ENCODE peak calls at places on chromosomes 6 and 20, in eight cellular contexts. Y, O, W, S, R, M, C and X are unnamed samples. For H3K36me3 and H3K9me3, the result is how much of the 10 kb centered on the place peaks cover.

GRCh38 chr6:147522597-147522996 is 14.1 kb downstream of the SAMD5 start:
- DNase-seq in O (no peak), S (no peak), W (no peak), R (no peak), C (no peak), M (no peak), Y (no peak), X (no peak)

GRCh38 chr6:106513813-106514212 is 115.5 kb downstream of the RTN4IP1 start:
- DNase-seq in M (no peak), W (no peak), Y (no peak), C (no peak), O (peak), R (no peak), S (peak), X (no peak)

GRCh38 chr20:62776692-62777527 is 19.4 kb upstream of the MRGBP start:
- DNase-seq in S (peak), C (no peak), Y (no peak), W (peak), R (peak), O (no peak), M (no peak), X (no peak)

GRCh38 chr6:168905451-168906090 is 348.1 kb downstream of the THBS2 start:
- DNase-seq in C (no peak), M (no peak), W (peak), O (peak), S (no peak), R (no peak), Y (no peak), X (no peak)

GRCh38 chr6:16064687-16065086 is 64.2 kb upstream of the MYLIP start:
- DNase-seq in Y (no peak), M (no peak), W (no peak), S (no peak), R (no peak), C (no peak), O (no peak), X (no peak)

GRCh38 chr6:29943053-29943966 is 978 bp downstream of the HLA-A start:
- DNase-seq in M (no peak), S (no peak), R (no peak), W (no peak), C (no peak), Y (no peak), O (peak), X (no peak)

GRCh38 chr20:60658661-60659060 is 593.4 kb upstream of the CDH4 start:
- DNase-seq in Y (no peak), R (no peak), C (no peak), O (no peak), S (no peak), M (no peak), W (no peak), X (no peak)

GRCh38 chr6:107744927-107745326 is 79.2 kb downstream of the SCML4 start:
- DNase-seq in Y (no peak), M (no peak), S (no peak), W (no peak), C (no peak), R (no peak), O (no peak), X (no peak)

GRCh38 chr6:136737343-136738177 is 54.7 kb downstream of the MAP3K5 start:
- DNase-seq in R (no peak), M (no peak), Y (no peak), O (peak), S (no peak), W (no peak), C (no peak), X (peak)

GRCh38 chr6:138685257-138685656 is 88.3 kb upstream of the CCDC28A start:
- DNase-seq in S (no peak), Y (no peak), W (no peak), C (no peak), O (no peak), R (no peak), M (no peak), X (no peak)

GRCh38 chr6:13288969-13289391 is 39.4 kb downstream of the TBC1D7 start:
- DNase-seq in W (no peak), Y (no peak), R (no peak), O (no peak), S (no peak), M (no peak), C (no peak), X (no peak)

GRCh38 chr6:44932651-44933091 is 395.5 kb upstream of the RUNX2 start:
- DNase-seq in Y (no peak), W (no peak), R (peak), M (no peak), S (no peak), O (no peak), C (no peak), X (no peak)

GRCh38 chr6:28866342-28867077 is 57.3 kb downstream of the TRIM27 start:
- DNase-seq in S (peak), Y (peak), W (peak), C (no peak), M (peak), R (peak), O (peak), X (no peak)

GRCh38 chr20:20820104-20820503 is 107.7 kb upstream of the RALGAPA2 start:
- DNase-seq in W (peak), C (no peak), Y (no peak), O (peak), M (no peak), S (no peak), R (no peak), X (no peak)

GRCh38 chr6:142300302-142300701 is 1.5 kb upstream of the ADGRG6 start:
- DNase-seq in Y (no peak), S (no peak), W (no peak), M (no peak), R (no peak), C (no peak), O (no peak), X (no peak)

GRCh38 chr6:44253307-44254101 is 3.8 kb downstream of the SLC35B2 start:
- DNase-seq in C (no peak), W (peak), O (peak), S (peak), M (peak), Y (no peak), R (peak), X (no peak)

GRCh38 chr6:26494117-26494516 is 6.0 kb upstream of the BTN1A1 start:
- DNase-seq in C (no peak), M (no peak), S (no peak), W (no peak), Y (no peak), R (no peak), O (no peak), X (no peak)
- H3K36me3 ChIP-seq in C (under half), M (under half), S (under half), W (under half), Y (under half), R (under half), O (under half), X (under half)

DNA sequence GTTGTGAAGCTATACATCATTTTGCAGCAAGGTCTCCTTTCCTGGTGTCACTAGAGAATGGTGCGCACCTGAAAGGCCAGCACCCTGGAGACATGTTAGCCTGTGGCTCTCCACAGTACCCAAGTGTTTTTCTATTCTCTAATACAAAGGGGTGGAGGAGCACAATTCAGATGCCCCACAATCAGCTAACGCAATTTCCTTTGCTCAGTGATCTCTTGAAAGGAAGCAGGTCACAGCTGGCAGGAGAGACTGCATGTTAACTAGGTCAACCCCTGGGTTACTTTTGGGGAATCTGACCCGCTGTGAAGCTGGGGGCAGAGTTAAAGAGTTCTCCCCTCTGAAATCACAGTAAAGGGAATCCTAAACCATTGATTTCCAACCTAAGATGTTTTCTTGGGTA is 92.5 kb downstream of the B3GAT2 start:
- DNase-seq in O (no peak), M (no peak), C (no peak), Y (no peak), S (no peak), W (no peak), R (no peak), X (no peak)
- H3K9me3 ChIP-seq in O (under half), M (under half), C (under half), Y (under half), S (under half), W (under half), R (under half), X (under half)

GRCh38 chr6:154410215-154410614 is 53.6 kb upstream of the IPCEF1 start:
- DNase-seq in S (no peak), M (no peak), O (no peak), R (no peak), Y (no peak), C (no peak), W (no peak), X (no peak)
- H3K27ac ChIP-seq in S (peak), M (peak), O (peak), R (no peak), Y (peak), C (peak), W (peak), X (peak)

GRCh38 chr20:1449370-1449769 is 17.3 kb downstream of the NSFL1C start:
- DNase-seq in M (no peak), C (no peak), S (no peak), W (no peak), Y (no peak), O (no peak), R (no peak), X (no peak)
- H3K36me3 ChIP-seq in M (half or more), C (under half), S (under half), W (half or more), Y (half or more), O (half or more), R (half or more), X (half or more)